ENCODE peak calls at places on chromosomes 2 and 18, in nine cellular contexts. T, R, S, Q, D, Z, E, M and J are unnamed samples.

GRCh38 chr2:44777542-44777941 is 164.0 kb upstream of the SIX3 start:
- DNase-seq in T (peak; percentile 22), R (no peak), S (no peak), Q (no peak), D (no peak), Z (no peak), E (no peak), M (peak; percentile 28), J (no peak)

GRCh38 chr2:201794261-201794660 is 12.1 kb upstream of the CDK15 start:
- DNase-seq in T (no peak), R (no peak), S (no peak), Q (no peak), D (no peak), Z (no peak), E (no peak), M (no peak), J (no peak)

GRCh38 chr2:16578081-16578480 is 87.6 kb downstream of the CYRIA start:
- DNase-seq in T (no peak), R (no peak), S (no peak), Q (no peak), D (no peak), Z (no peak), E (no peak), M (no peak), J (no peak)

GRCh38 chr2:113201496-113202304 is 27.9 kb downstream of the PSD4 start:
- DNase-seq in T (no peak), R (no peak), S (no peak), Q (no peak), D (no peak), Z (no peak), E (no peak), M (no peak), J (no peak)

GRCh38 chr2:232588680-232589585 is 38.4 kb downstream of the EIF4E2 start:
- DNase-seq in T (peak; percentile 77), R (no peak), S (peak; percentile 81), Q (peak; percentile 61), D (no peak), Z (no peak), E (peak; percentile 94), M (peak; percentile 24), J (no peak)

GRCh38 chr2:214196260-214196659 is 214.6 kb upstream of the VWC2L start:
- DNase-seq in T (no peak), R (no peak), S (no peak), Q (no peak), D (no peak), Z (no peak), E (no peak), M (no peak), J (no peak)

GRCh38 chr2:239469101-239469960 is 68.5 kb upstream of the HDAC4 start:
- DNase-seq in T (no peak), R (no peak), S (no peak), Q (peak; percentile 12), D (no peak), Z (peak; percentile 1), E (no peak), M (no peak), J (no peak)

GRCh38 chr2:28231110-28231621 is 161.5 kb upstream of the FOSL2 start:
- DNase-seq in T (peak; percentile 60), R (no peak), S (no peak), Q (no peak), D (no peak), Z (no peak), E (peak; percentile 53), M (no peak), J (no peak)

GRCh38 chr2:229858351-229858750 is 63.5 kb downstream of the TRIP12 start:
- DNase-seq in T (no peak), R (no peak), S (no peak), Q (no peak), D (no peak), Z (no peak), E (no peak), M (no peak), J (no peak)

GRCh38 chr2:9795071-9795470 is 48.2 kb upstream of the TAF1B start:
- DNase-seq in T (no peak), R (no peak), S (no peak), Q (no peak), D (no peak), Z (no peak), E (no peak), M (no peak), J (no peak)

GRCh38 chr18:74396252-74397204 is 60.6 kb downstream of the DIPK1C start:
- DNase-seq in T (peak; percentile 58), R (no peak), S (no peak), Q (no peak), D (no peak), Z (no peak), E (peak; percentile 68), M (no peak), J (no peak)

GRCh38 chr18:41721103-41721502 is 233.9 kb upstream of the PIK3C3 start:
- DNase-seq in T (peak; percentile 19), R (no peak), S (no peak), Q (no peak), D (no peak), Z (no peak), E (no peak), M (no peak), J (no peak)

GRCh38 chr18:12599543-12599942 is 58.4 kb downstream of the SPIRE1 start:
- DNase-seq in T (no peak), R (no peak), S (peak; percentile 49), Q (no peak), D (no peak), Z (no peak), E (no peak), M (no peak), J (no peak)

GRCh38 chr2:199339826-199340605 is 117.7 kb downstream of the SATB2 start:
- DNase-seq in T (no peak), R (no peak), S (no peak), Q (no peak), D (peak; percentile 2), Z (no peak), E (peak; percentile 31), M (no peak), J (no peak)

GRCh38 chr2:46634905-46635304 is 155.5 kb downstream of the TMEM247 start:
- DNase-seq in T (no peak), R (no peak), S (no peak), Q (no peak), D (no peak), Z (no peak), E (no peak), M (no peak), J (no peak)

GRCh38 chr18:74146756-74147155 is 878 bp downstream of the FBXO15 start:
- DNase-seq in T (no peak), R (no peak), S (no peak), Q (no peak), D (no peak), Z (no peak), E (peak; percentile 9), M (no peak), J (no peak)

GRCh38 chr2:235366847-235367246 is 127.0 kb upstream of the AGAP1 start:
- DNase-seq in T (no peak), R (no peak), S (no peak), Q (no peak), D (no peak), Z (no peak), E (no peak), M (no peak), J (no peak)

DNA sequence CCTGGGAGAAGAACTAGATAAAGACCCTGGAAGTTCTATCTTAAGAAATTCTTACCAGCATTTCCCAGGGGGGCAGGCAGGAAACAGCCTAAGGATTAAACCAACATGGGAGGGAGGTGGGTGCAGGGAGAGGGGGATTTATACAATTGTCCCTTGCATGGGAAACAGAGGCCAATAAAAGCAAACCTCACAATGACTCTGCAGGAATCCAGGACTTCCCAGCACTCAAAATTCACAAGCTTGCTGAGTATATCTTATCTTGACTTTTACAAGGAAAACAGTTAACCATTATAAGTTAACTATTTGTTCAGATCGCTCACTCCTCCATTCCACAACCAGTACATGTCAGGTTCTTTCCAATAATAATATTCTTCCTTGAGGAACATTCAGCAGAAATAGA is 241.3 kb downstream of the MREG start:
- DNase-seq in T (peak; percentile 96), R (no peak), S (no peak), Q (no peak), D (no peak), Z (no peak), E (peak; percentile 98), M (no peak), J (no peak)
- TF ChIP-seq CTCF in T (no peak), R (no peak), S (no peak), Q (no peak), D (no peak), Z (no peak), E (no peak), M (no peak), J (no peak)

DNA sequence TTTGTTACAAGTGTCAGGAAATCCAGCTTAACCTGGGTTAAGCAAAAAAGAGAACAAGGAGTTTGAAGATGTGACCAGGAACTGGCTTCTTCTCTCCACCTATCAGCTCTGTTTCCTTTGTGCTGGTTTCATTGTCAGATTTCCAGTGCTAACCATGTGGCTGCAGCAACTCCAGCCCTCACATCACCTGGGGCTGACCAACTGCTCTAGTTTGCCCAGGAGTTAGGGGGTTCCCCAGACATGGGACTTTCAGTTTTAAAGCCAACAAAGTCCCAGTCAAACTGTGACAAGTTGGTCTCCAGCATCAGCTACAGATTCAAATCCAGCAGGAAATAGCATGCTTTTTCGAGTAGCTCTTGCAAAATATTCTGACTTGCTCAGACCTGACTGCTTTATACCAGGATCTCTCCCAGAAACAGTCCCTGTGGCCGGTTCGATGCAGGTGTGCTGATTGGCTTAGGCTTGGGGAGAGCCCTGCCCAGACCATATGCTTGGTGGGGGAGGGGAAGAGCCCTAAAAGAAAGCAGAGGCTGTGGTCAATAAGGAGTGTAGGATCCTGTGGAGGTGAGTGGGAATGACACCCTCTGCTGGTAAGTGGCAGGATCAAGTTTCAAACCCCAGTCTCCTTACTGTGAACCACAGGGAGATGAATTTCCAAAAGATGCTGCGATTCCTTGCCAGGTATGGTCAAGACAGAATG is 49.5 kb downstream of the KCNE4 start:
- DNase-seq in T (peak; percentile 67), R (no peak), S (peak; percentile 57), Q (no peak), D (peak; percentile 15), Z (peak; percentile 12), E (peak; percentile 60), M (no peak), J (peak; percentile 19)
- TF ChIP-seq CTCF in T (peak; percentile 68), R (peak; percentile 50), S (peak; percentile 29), Q (no peak), D (peak; percentile 7), Z (peak; percentile 60), E (peak; percentile 63), M (peak; percentile 36), J (peak; percentile 32)

GRCh38 chr2:98172951-98173350 is 86.0 kb downstream of the VWA3B start:
- DNase-seq in T (no peak), R (no peak), S (no peak), Q (no peak), D (peak; percentile 57), Z (no peak), E (no peak), M (no peak), J (no peak)
- TF ChIP-seq CTCF in T (no peak), R (no peak), S (no peak), Q (no peak), D (no peak), Z (no peak), E (no peak), M (no peak), J (no peak)

GRCh38 chr2:185610301-185610700 is 128.3 kb upstream of the FSIP2 start:
- DNase-seq in T (no peak), R (no peak), S (no peak), Q (no peak), D (no peak), Z (no peak), E (no peak), M (no peak), J (no peak)

GRCh38 chr2:185607943-185608342 is 130.7 kb upstream of the FSIP2 start:
- DNase-seq in T (no peak), R (no peak), S (no peak), Q (no peak), D (no peak), Z (no peak), E (no peak), M (no peak), J (no peak)

GRCh38 chr2:185608799-185609198 is 129.8 kb upstream of the FSIP2 start:
- DNase-seq in T (no peak), R (no peak), S (no peak), Q (no peak), D (no peak), Z (no peak), E (peak; percentile 3), M (no peak), J (no peak)
- TF ChIP-seq CTCF in T (no peak), R (peak; percentile 38), S (no peak), Q (no peak), D (no peak), Z (peak; percentile 13), E (no peak), M (no peak), J (no peak)